ENCODE peak calls at places on chromosome 15, in eight cellular contexts. L is transverse colon; V is kidney; A is H1; C is HCT116; R is CD8-positive, alpha-beta T cell; O is A549; N is stomach. X is an unnamed sample. For H3K9me3, the result is how much of the 10 kb centered on the place peaks cover.

GRCh38 chr15:31554261-31554660 is 227.6 kb downstream of the KLF13 start:
- DNase-seq in L (no peak), V (peak), A (no peak), C (no peak), R (no peak), O (no peak), N (no peak), X (no peak)

GRCh38 chr15:72472907-72473669 is 1.0 kb upstream of the ARIH1 start:
- DNase-seq in L (no peak), V (no peak), A (no peak), C (no peak), R (no peak), O (no peak), N (no peak), X (no peak)

GRCh38 chr15:73851679-73852078 is 21.7 kb upstream of the TBC1D21 start:
- DNase-seq in L (peak), V (no peak), A (peak), C (peak), R (peak), O (no peak), N (no peak), X (no peak)

GRCh38 chr15:71463156-71463555 is 347.2 kb upstream of the NR2E3 start:
- DNase-seq in L (no peak), V (no peak), A (no peak), C (no peak), R (no peak), O (no peak), N (no peak), X (no peak)

GRCh38 chr15:90571063-90571541 is 41.4 kb downstream of the CRTC3 start:
- DNase-seq in L (peak), V (no peak), A (no peak), C (peak), R (no peak), O (no peak), N (no peak), X (no peak)

GRCh38 chr15:100988874-100989273 is 69.7 kb downstream of the LRRK1 start:
- DNase-seq in L (no peak), V (no peak), A (no peak), C (no peak), R (no peak), O (no peak), N (no peak), X (no peak)

GRCh38 chr15:96703087-96703486 is 372.6 kb downstream of the NR2F2 start:
- DNase-seq in L (no peak), V (no peak), A (no peak), C (no peak), R (no peak), O (no peak), N (no peak), X (no peak)

GRCh38 chr15:77863491-77864105 is 213.9 kb downstream of the TBC1D2B start:
- DNase-seq in L (no peak), V (peak), A (no peak), C (no peak), R (no peak), O (no peak), N (no peak), X (no peak)

GRCh38 chr15:89335289-89336041 is 841 bp upstream of the POLG start:
- DNase-seq in L (peak), V (no peak), A (peak), C (no peak), R (no peak), O (no peak), N (no peak), X (no peak)

GRCh38 chr15:91948001-91948608 is 94.6 kb downstream of the SLCO3A1 start:
- DNase-seq in L (no peak), V (peak), A (peak), C (no peak), R (no peak), O (peak), N (peak), X (no peak)

GRCh38 chr15:46080018-46080417 is 445.2 kb downstream of the SQOR start:
- DNase-seq in L (no peak), V (no peak), A (no peak), C (no peak), R (no peak), O (no peak), N (no peak), X (no peak)

GRCh38 chr15:90074916-90075315 is 27.4 kb downstream of the IDH2 start:
- DNase-seq in L (no peak), V (no peak), A (no peak), C (no peak), R (no peak), O (no peak), N (no peak), X (no peak)

GRCh38 chr15:72800819-72801481 is 17.4 kb upstream of the ADPGK start:
- DNase-seq in L (no peak), V (no peak), A (no peak), C (no peak), R (no peak), O (no peak), N (no peak), X (no peak)

GRCh38 chr15:101322849-101323477 is 27.9 kb upstream of the SNRPA1 start:
- DNase-seq in L (no peak), V (peak), A (no peak), C (no peak), R (no peak), O (no peak), N (no peak), X (no peak)

GRCh38 chr15:38588672-38589071 is 24.1 kb upstream of the RASGRP1 start:
- DNase-seq in L (no peak), V (no peak), A (no peak), C (no peak), R (no peak), O (no peak), N (no peak), X (no peak)

GRCh38 chr15:77584201-77584600 is 48.5 kb downstream of the LINGO1 start:
- DNase-seq in L (no peak), V (peak), A (no peak), C (no peak), R (no peak), O (no peak), N (no peak), X (no peak)

GRCh38 chr15:68995754-68996141 is 18.7 kb upstream of the NOX5 start:
- DNase-seq in L (no peak), V (no peak), A (no peak), C (no peak), R (no peak), O (no peak), N (no peak), X (no peak)

GRCh38 chr15:27498700-27499099 is 527.7 kb downstream of the GABRG3 start:
- DNase-seq in L (no peak), V (no peak), A (no peak), C (no peak), R (no peak), O (no peak), N (no peak), X (no peak)

GRCh38 chr15:42090375-42090774 is 4.0 kb downstream of the PLA2G4D start:
- DNase-seq in L (peak), V (no peak), A (no peak), C (no peak), R (no peak), O (no peak), N (peak), X (no peak)

GRCh38 chr15:97547381-97547780 is 413.1 kb upstream of the ARRDC4 start:
- DNase-seq in L (no peak), V (no peak), A (no peak), C (no peak), R (no peak), O (no peak), N (no peak), X (no peak)

DNA sequence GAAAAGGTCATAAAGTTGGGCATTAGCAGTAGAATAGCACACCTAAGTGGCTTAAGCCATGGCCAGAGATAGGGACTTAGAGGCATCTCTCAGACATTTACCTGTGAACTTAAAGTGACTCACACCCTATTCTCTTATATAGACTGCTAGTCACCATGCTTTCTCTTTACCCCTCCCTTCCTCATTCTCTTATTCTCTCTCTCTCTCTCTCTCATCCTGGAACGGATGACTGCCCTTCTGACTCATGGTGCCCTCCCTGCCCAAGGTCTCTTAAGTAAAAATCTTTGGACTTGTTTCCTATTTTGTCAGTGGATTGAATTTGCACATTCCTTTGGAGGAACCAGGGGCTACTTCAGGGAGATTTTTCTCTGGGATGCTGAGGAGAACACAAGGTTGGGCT is 58.8 kb downstream of the NPAP1 start:
- DNase-seq in L (no peak), V (no peak), A (no peak), C (no peak), R (no peak), O (no peak), N (no peak), X (no peak)
- H3K9me3 ChIP-seq in L (under half), V (under half), A (under half), C (under half), R (under half), O (under half), N (under half), X (under half)

DNA sequence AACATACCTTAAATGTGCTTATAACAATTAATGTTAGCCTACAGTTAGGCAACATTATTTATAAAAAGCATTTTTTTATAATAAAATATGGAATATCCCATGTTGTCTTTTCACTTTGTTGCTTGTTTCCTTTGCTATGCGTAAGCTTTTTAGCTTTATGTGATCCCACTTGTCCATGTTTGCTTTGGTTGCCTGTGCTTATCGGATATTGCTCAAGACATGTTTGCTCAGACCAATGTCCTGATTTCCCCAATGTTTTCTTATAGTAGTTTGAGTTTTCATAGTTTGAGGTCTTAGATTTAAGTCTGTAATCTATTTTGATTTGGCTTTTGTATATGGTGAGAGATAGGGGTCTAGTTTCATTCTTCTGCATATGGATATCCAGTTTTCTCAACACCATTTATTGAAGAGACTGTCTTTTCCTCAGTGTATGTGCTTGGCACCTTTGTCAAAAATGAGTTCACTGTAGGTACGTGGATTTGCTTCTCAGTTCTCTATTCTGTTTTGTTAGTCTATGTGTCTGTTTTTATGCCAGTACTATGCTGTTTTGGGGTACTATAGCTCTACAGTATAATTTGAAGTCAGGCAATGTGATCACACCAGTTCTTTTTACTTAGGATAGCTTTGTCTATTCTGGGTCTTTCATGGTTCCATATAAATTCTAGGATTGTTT is 592.7 kb upstream of the SEMA6D start:
- DNase-seq in L (no peak), V (no peak), A (no peak), C (no peak), R (no peak), O (no peak), N (no peak), X (no peak)
- H3K9me3 ChIP-seq in L (under half), V (under half), A (under half), C (under half), R (under half), O (under half), N (under half), X (under half)

GRCh38 chr15:79918278-79918677 is 21.5 kb upstream of the MTHFS start:
- DNase-seq in L (no peak), V (no peak), A (peak), C (no peak), R (no peak), O (no peak), N (no peak), X (no peak)
- H3K9me3 ChIP-seq in L (half or more), V (under half), A (under half), C (under half), R (under half), O (half or more), N (half or more), X (under half)

GRCh38 chr15:23566070-23567050 is 886 bp downstream of the MKRN3 start:
- DNase-seq in L (no peak), V (no peak), A (no peak), C (peak), R (no peak), O (no peak), N (no peak), X (peak)

GRCh38 chr15:23567921-23568320 is 2.4 kb downstream of the MKRN3 start:
- DNase-seq in L (no peak), V (no peak), A (no peak), C (no peak), R (no peak), O (no peak), N (no peak), X (no peak)

GRCh38 chr15:23564798-23565394 is 578 bp upstream of the MKRN3 start:
- DNase-seq in L (no peak), V (no peak), A (no peak), C (no peak), R (no peak), O (no peak), N (no peak), X (no peak)

GRCh38 chr15:23561914-23562313 is 3.6 kb upstream of the MKRN3 start:
- DNase-seq in L (no peak), V (no peak), A (no peak), C (no peak), R (no peak), O (no peak), N (no peak), X (no peak)

GRCh38 chr15:23565395-23566069 is at the start of gene MKRN3:
- DNase-seq in L (peak), V (no peak), A (no peak), C (peak), R (peak), O (peak), N (no peak), X (peak)
- H3K9me3 ChIP-seq in L (under half), V (under half), A (half or more), C (under half), R (under half), O (under half), N (under half), X (under half)

GRCh38 chr15:25177955-25178801 is 223.4 kb downstream of the SNRPN start:
- DNase-seq in L (peak), V (peak), A (peak), C (no peak), R (no peak), O (no peak), N (peak), X (peak)
- H3K9me3 ChIP-seq in L (under half), V (under half), A (half or more), C (under half), R (under half), O (under half), N (half or more), X (under half)

DNA sequence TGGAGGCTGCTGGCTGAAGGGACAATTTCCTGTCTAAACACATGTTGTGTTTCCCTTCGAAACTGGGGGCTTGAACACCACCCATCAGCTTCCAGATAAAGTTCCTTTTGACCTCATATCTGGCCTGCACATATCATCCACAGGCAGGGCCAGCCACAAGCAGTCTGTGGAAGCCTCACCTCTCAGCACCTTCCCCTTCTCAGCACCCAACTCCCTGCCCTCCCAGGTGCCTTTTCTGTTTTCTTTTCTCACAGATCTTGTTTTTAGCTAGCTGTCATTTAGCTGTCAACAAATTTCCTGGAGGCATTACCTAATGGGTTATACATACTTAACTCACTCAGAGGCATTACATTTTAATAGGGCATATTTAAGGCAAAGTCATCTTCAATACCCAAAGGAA is 93.9 kb downstream of the SEMA6D start:
- DNase-seq in L (no peak), V (no peak), A (no peak), C (no peak), R (no peak), O (no peak), N (no peak), X (no peak)
- H3K9me3 ChIP-seq in L (under half), V (under half), A (under half), C (under half), R (under half), O (under half), N (under half), X (under half)

X was measured in T-helper 17 cell.